ENCODE peak calls at places on chromosome 12, in five cellular contexts. C is GM06990; V is CD8-positive, alpha-beta T cell; K is fibroblast of mammary gland; F is left ventricle myocardium inferior. L is an unnamed sample.

GRCh38 chr12:16324300-16324699 is 23.1 kb upstream of the MGST1 start:
- DNase-seq in C (no peak), V (no peak), K (no peak), F (no peak), L (no peak)

GRCh38 chr12:112676526-112676925 is 115.0 kb upstream of the RPH3A start:
- DNase-seq in C (no peak), V (no peak), K (no peak), F (no peak), L (no peak)

GRCh38 chr12:47885566-47885965 is 19.2 kb downstream of the VDR start:
- DNase-seq in C (no peak), V (no peak), K (no peak), F (no peak), L (no peak)

GRCh38 chr12:12357697-12358476 is 1.0 kb downstream of the BORCS5 start:
- DNase-seq in C (peak; percentile 15), V (no peak), K (peak; percentile 38), F (no peak), L (no peak)

GRCh38 chr12:55699471-55700055 is 8.1 kb downstream of the ITGA7 start:
- DNase-seq in C (no peak), V (no peak), K (no peak), F (no peak), L (no peak)

GRCh38 chr12:12487490-12487889 is 75.2 kb downstream of the DUSP16 start:
- DNase-seq in C (no peak), V (no peak), K (no peak), F (no peak), L (no peak)

GRCh38 chr12:128583453-128583852 is 240.3 kb downstream of the SLC15A4 start:
- DNase-seq in C (no peak), V (no peak), K (no peak), F (no peak), L (no peak)

GRCh38 chr12:6124411-6125151 is at the start of gene VWF:
- DNase-seq in C (no peak), V (no peak), K (no peak), F (no peak), L (no peak)

GRCh38 chr12:68331869-68332725 is at the start of gene MDM1:
- DNase-seq in C (peak; percentile 97), V (peak; percentile 97), K (peak; percentile 97), F (peak; percentile 97), L (peak; percentile 99)

GRCh38 chr12:9347328-9348127 is 139.3 kb upstream of the PZP start:
- DNase-seq in C (no peak), V (no peak), K (peak; percentile 52), F (no peak), L (peak; percentile 39)

DNA sequence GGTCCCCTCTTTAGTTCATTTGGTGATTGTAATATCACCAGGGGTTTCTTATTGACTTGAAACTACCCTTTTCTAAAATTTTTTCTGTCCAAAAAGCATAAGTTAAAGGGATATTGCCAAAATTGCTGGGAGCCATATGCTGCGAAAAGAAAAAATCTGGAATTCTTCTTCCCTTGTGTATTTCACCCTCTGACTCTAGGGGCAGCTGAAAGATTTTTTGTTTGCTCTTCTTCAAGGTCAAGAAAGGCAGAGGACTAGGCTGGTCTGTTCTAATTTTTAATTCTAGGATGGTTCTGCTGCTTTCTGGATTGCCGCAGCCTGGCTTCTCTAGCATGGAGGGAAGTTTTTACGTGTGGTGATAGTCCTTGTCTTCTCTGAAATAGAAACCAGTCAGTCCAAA is 61.6 kb downstream of the FBXL14 start:
- DNase-seq in C (no peak), V (no peak), K (no peak), F (no peak), L (no peak)
- TF ChIP-seq CTCF in C (peak; percentile 16), V (no peak), K (peak; percentile 16), F (no peak), L (no peak)

GRCh38 chr12:70245458-70245857 is 2.2 kb downstream of the CNOT2 start:
- DNase-seq in C (no peak), V (no peak), K (no peak), F (no peak), L (no peak)
- H3K4me3 ChIP-seq in C (no peak overlapping the region), V (no peak overlapping the region), K (no peak overlapping the region), F (no peak overlapping the region), L (no peak overlapping the region)

GRCh38 chr12:69633061-69633460 is 22.4 kb upstream of the LRRC10 start:
- DNase-seq in C (no peak), V (no peak), K (peak; percentile 10), F (no peak), L (no peak)

GRCh38 chr12:69630191-69630590 is 19.5 kb upstream of the LRRC10 start:
- DNase-seq in C (no peak), V (no peak), K (peak; percentile 30), F (no peak), L (peak; percentile 15)
- TF ChIP-seq CTCF in C (peak; percentile 24), V (no peak), K (peak; percentile 49), F (no peak), L (peak; percentile 45)

DNA sequence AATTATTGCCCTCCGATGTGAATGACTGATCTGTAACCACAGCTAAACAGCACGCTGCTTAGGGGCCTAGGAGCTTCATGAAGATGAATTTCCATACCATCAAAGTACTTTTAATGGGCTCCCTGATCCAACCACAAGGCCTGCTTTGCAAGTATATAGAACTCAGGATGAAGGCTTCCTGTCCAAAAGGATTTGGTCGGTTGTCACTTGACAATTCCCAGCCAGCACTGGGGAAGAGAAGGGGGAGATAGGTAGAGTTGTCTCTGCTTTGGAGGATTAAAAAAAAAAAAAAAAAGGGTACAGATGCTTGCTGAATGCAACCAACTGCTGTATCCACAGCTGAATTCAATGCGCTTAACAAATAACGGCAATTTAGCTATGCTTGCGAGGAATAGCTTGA is 387.9 kb downstream of the SOX5 start:
- DNase-seq in C (no peak), V (no peak), K (no peak), F (no peak), L (no peak)
- H3K4me3 ChIP-seq in C (no peak overlapping the region), V (no peak overlapping the region), K (no peak overlapping the region), F (no peak overlapping the region), L (no peak overlapping the region)

DNA sequence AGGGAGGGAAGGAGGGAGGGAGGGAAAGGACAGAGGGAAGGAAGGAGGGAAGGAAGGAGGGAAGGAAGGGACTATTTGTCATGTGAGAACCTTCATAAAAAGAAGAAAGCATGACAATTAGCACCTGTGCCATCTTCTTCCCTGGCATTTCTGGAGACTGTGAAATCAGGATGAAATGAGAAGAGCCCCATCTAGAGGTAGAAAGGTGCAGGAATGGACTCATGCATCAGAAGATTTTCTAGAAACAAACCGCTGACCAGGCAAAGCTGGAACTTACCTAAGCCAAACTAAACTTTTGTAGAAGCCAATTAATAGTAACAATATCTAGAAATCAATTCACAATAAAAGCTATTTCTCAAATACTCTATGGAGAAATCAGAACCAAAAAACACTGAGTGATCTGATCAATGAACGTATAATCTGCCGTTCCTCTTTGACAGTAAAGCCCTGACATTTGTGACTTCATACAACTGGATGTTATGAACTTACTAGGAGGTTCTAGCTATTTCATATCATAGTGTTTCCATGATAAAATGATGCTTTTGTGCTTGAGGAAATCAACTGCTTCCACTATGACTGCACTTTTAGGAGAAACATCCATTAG is 24.4 kb upstream of the CRACR2A start:
- DNase-seq in C (no peak), V (no peak), K (peak; percentile 61), F (no peak), L (peak; percentile 74)
- TF ChIP-seq CTCF in C (peak; percentile 67), V (peak; percentile 71), K (peak; percentile 85), F (peak; percentile 81), L (peak; percentile 88)

DNA sequence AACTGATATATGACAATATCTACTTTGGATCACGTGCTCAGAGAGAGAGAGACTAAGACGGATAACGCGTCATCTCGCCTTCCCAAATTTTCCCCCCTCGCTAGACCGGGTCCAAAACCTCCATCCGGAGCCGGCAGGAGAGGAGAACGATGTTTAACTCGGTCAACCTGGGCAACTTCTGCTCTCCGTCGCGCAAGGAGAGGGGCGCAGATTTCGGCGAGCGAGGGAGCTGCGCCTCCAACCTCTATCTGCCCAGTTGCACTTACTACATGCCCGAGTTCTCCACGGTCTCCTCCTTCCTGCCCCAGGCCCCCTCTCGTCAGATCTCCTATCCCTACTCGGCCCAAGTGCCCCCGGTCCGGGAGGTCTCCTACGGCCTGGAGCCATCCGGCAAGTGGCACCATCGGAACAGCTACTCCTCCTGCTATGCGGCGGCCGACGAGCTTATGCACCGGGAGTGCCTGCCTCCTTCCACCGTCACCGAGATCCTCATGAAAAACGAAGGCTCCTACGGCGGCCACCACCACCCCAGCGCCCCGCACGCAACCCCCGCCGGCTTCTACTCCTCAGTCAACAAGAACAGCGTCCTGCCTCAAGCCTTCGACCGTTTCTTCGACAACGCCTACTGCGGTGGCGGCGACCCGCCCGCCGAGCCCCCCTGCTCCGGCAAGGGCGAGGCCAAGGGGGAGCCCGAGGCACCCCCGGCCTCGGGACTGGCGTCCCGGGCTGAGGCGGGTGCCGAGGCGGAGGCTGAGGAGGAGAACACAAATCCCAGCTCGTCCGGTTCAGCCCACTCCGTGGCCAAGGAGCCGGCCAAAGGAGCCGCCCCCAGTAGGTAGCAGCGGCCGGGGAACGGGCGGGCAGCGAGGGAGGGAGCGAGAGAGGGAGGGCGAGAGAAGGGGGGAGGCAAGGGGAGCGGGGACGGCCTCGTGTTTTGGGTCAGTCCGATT is at the start of gene HOXC11:
- DNase-seq in C (no peak), V (no peak), K (no peak), F (no peak), L (no peak)
- H3K4me3 ChIP-seq in C (no peak within 1 kb of the TSS), V (no peak within 1 kb of the TSS), K (peak within 1 kb of the TSS; percentile 54), F (peak within 1 kb of the TSS; percentile 48), L (no peak within 1 kb of the TSS)

DNA sequence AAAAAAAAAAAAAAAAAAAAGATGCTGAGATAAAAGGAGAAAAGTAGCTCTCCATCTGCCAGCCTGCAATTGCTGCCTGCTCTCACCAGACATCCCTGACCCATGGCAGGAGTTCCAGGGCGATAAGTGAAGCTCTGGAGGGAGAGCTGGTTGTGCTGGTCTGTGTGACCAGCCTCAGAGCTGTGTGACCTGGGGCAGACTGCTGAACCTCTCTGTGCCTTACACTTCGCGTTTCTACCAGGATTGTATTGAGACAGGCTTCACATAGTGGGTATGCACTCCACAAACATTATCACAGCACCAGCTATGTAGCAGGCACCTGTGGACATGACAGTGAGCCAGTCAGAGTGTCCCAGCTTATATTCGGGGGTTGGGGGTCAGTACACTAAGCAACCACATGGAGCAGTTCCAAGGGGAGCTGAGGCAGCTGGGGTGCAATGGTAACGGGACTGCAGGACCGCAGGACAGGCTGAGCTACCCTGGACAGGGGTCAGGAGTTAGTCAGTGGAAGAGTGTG is 57.5 kb downstream of the RBM19 start:
- DNase-seq in C (no peak), V (no peak), K (no peak), F (no peak), L (no peak)
- TF ChIP-seq CTCF in C (no peak), V (no peak), K (no peak), F (no peak), L (no peak)

GRCh38 chr12:89354630-89354931 is 2.3 kb upstream of the DUSP6 start:
- DNase-seq in C (no peak), V (no peak), K (no peak), F (no peak), L (peak; percentile 19)

GRCh38 chr12:89357297-89357730 is 5.0 kb upstream of the DUSP6 start:
- DNase-seq in C (no peak), V (no peak), K (no peak), F (no peak), L (no peak)

GRCh38 chr12:89353823-89354629 is 1.7 kb upstream of the DUSP6 start:
- DNase-seq in C (peak; percentile 65), V (peak; percentile 54), K (peak; percentile 63), F (peak; percentile 87), L (peak; percentile 63)

GRCh38 chr12:89356069-89356665 is 3.9 kb upstream of the DUSP6 start:
- DNase-seq in C (no peak), V (no peak), K (no peak), F (no peak), L (no peak)

GRCh38 chr12:89355243-89356068 is 3.2 kb upstream of the DUSP6 start:
- DNase-seq in C (no peak), V (no peak), K (no peak), F (no peak), L (peak; percentile 20)
- H3K4me3 ChIP-seq in C (no peak overlapping the region), V (peak overlapping the region; percentile 54), K (no peak overlapping the region), F (peak overlapping the region; percentile 89), L (peak overlapping the region; percentile 94)